ENCODE peak calls at places on chromosome 1, in ten cellular contexts. One of them, this sample, is unnamed.

GRCh38 chr1:244796719-244797406 is 38.6 kb upstream of the COX20 start:
- DNase-seq in stomach: peak
- DNase-seq in transverse colon: peak
- DNase-seq in spleen: no peak
- DNase-seq in breast epithelium: peak
- DNase-seq in GM12891: no peak
- DNase-seq in HL-60: peak
- DNase-seq in prostate gland: peak
- DNase-seq in GM23338: peak
- DNase-seq in endothelial cell of umbilical vein: peak
- DNase-seq in this sample: no peak

GRCh38 chr1:38859561-38860463 is at the start of gene RRAGC:
- DNase-seq in breast epithelium: peak
- DNase-seq in endothelial cell of umbilical vein: peak
- DNase-seq in HL-60: peak
- DNase-seq in stomach: peak
- DNase-seq in spleen: peak
- DNase-seq in prostate gland: peak
- DNase-seq in transverse colon: peak
- DNase-seq in GM12891: peak
- DNase-seq in GM23338: peak
- DNase-seq in this sample: peak

GRCh38 chr1:62175568-62176179 is 19.0 kb upstream of the L1TD1 start:
- DNase-seq in spleen: peak
- DNase-seq in prostate gland: peak
- DNase-seq in endothelial cell of umbilical vein: peak
- DNase-seq in transverse colon: peak
- DNase-seq in GM12891: no peak
- DNase-seq in HL-60: no peak
- DNase-seq in stomach: peak
- DNase-seq in GM23338: peak
- DNase-seq in breast epithelium: no peak
- DNase-seq in this sample: no peak

GRCh38 chr1:53892911-53893310 is 1.1 kb upstream of the DIO1 start:
- DNase-seq in transverse colon: no peak
- DNase-seq in endothelial cell of umbilical vein: no peak
- DNase-seq in spleen: no peak
- DNase-seq in HL-60: peak
- DNase-seq in stomach: no peak
- DNase-seq in prostate gland: no peak
- DNase-seq in GM23338: no peak
- DNase-seq in GM12891: no peak
- DNase-seq in breast epithelium: no peak
- DNase-seq in this sample: no peak

GRCh38 chr1:67418839-67419586 is 11.2 kb downstream of the SERBP1 start:
- DNase-seq in endothelial cell of umbilical vein: no peak
- DNase-seq in GM23338: no peak
- DNase-seq in spleen: no peak
- DNase-seq in HL-60: no peak
- DNase-seq in GM12891: no peak
- DNase-seq in stomach: no peak
- DNase-seq in prostate gland: no peak
- DNase-seq in breast epithelium: no peak
- DNase-seq in transverse colon: no peak
- DNase-seq in this sample: no peak

GRCh38 chr1:84387480-84388163 is 10.7 kb upstream of the DNASE2B start:
- DNase-seq in spleen: no peak
- DNase-seq in prostate gland: no peak
- DNase-seq in stomach: no peak
- DNase-seq in GM23338: peak
- DNase-seq in GM12891: no peak
- DNase-seq in endothelial cell of umbilical vein: no peak
- DNase-seq in HL-60: no peak
- DNase-seq in breast epithelium: no peak
- DNase-seq in transverse colon: no peak
- DNase-seq in this sample: no peak

GRCh38 chr1:173570370-173571030 is 32.4 kb downstream of the SLC9C2 start:
- DNase-seq in spleen: no peak
- DNase-seq in breast epithelium: no peak
- DNase-seq in endothelial cell of umbilical vein: no peak
- DNase-seq in HL-60: no peak
- DNase-seq in prostate gland: no peak
- DNase-seq in stomach: no peak
- DNase-seq in GM12891: no peak
- DNase-seq in GM23338: no peak
- DNase-seq in transverse colon: no peak
- DNase-seq in this sample: no peak

GRCh38 chr1:236129315-236129714 is 13.0 kb upstream of the GPR137B start:
- DNase-seq in GM12891: no peak
- DNase-seq in prostate gland: no peak
- DNase-seq in GM23338: peak
- DNase-seq in endothelial cell of umbilical vein: no peak
- DNase-seq in breast epithelium: no peak
- DNase-seq in transverse colon: no peak
- DNase-seq in spleen: no peak
- DNase-seq in HL-60: no peak
- DNase-seq in stomach: no peak
- DNase-seq in this sample: no peak

GRCh38 chr1:202010042-202011015 is at the start of gene ELF3:
- DNase-seq in transverse colon: peak
- DNase-seq in breast epithelium: peak
- DNase-seq in endothelial cell of umbilical vein: no peak
- DNase-seq in stomach: peak
- DNase-seq in GM12891: no peak
- DNase-seq in HL-60: no peak
- DNase-seq in spleen: peak
- DNase-seq in prostate gland: peak
- DNase-seq in GM23338: peak
- DNase-seq in this sample: peak
- TF ChIP-seq POLR2AphosphoS5 in transverse colon: peak
- TF ChIP-seq POLR2AphosphoS5 in breast epithelium: peak
- TF ChIP-seq POLR2AphosphoS5 in endothelial cell of umbilical vein: no peak
- TF ChIP-seq POLR2AphosphoS5 in stomach: no peak
- TF ChIP-seq POLR2AphosphoS5 in GM12891: no peak
- TF ChIP-seq POLR2AphosphoS5 in HL-60: no peak
- TF ChIP-seq POLR2AphosphoS5 in spleen: peak
- TF ChIP-seq POLR2AphosphoS5 in prostate gland: peak
- TF ChIP-seq POLR2AphosphoS5 in GM23338: peak
- TF ChIP-seq POLR2AphosphoS5 in this sample: no peak

GRCh38 chr1:109279615-109280278 is 3.2 kb downstream of the PSRC1 start:
- DNase-seq in spleen: no peak
- DNase-seq in HL-60: no peak
- DNase-seq in endothelial cell of umbilical vein: no peak
- DNase-seq in GM12891: no peak
- DNase-seq in stomach: no peak
- DNase-seq in transverse colon: no peak
- DNase-seq in breast epithelium: no peak
- DNase-seq in GM23338: no peak
- DNase-seq in prostate gland: no peak
- DNase-seq in this sample: no peak
- TF ChIP-seq POLR2AphosphoS5 in spleen: no peak
- TF ChIP-seq POLR2AphosphoS5 in HL-60: no peak
- TF ChIP-seq POLR2AphosphoS5 in endothelial cell of umbilical vein: no peak
- TF ChIP-seq POLR2AphosphoS5 in GM12891: no peak
- TF ChIP-seq POLR2AphosphoS5 in stomach: no peak
- TF ChIP-seq POLR2AphosphoS5 in transverse colon: no peak
- TF ChIP-seq POLR2AphosphoS5 in breast epithelium: no peak
- TF ChIP-seq POLR2AphosphoS5 in GM23338: no peak
- TF ChIP-seq POLR2AphosphoS5 in prostate gland: no peak
- TF ChIP-seq POLR2AphosphoS5 in this sample: no peak

DNA sequence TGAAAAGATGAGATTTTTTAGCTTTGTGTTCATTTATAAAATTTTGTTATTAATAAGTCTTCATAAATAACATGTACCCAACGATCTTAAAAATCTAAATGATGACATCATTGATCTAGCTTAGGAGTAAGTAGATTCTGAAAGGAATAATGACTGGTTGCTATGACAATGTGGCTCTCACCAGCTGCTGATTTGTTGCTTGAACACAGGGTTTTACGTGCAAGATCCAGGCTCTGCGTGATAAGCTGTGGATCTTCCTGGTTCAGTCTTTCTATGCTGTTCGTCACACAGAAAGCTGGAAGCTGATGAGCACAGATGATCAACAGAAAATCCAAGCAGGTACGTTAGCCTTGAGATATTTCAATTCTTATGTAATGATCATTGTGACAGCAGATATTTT is 49.1 kb upstream of the C1orf146 start:
- DNase-seq in breast epithelium: no peak
- DNase-seq in GM23338: peak
- DNase-seq in stomach: no peak
- DNase-seq in HL-60: no peak
- DNase-seq in GM12891: no peak
- DNase-seq in transverse colon: no peak
- DNase-seq in endothelial cell of umbilical vein: no peak
- DNase-seq in prostate gland: no peak
- DNase-seq in spleen: no peak
- DNase-seq in this sample: no peak
- TF ChIP-seq POLR2AphosphoS5 in breast epithelium: no peak
- TF ChIP-seq POLR2AphosphoS5 in GM23338: no peak
- TF ChIP-seq POLR2AphosphoS5 in stomach: no peak
- TF ChIP-seq POLR2AphosphoS5 in HL-60: no peak
- TF ChIP-seq POLR2AphosphoS5 in GM12891: no peak
- TF ChIP-seq POLR2AphosphoS5 in transverse colon: no peak
- TF ChIP-seq POLR2AphosphoS5 in endothelial cell of umbilical vein: no peak
- TF ChIP-seq POLR2AphosphoS5 in prostate gland: no peak
- TF ChIP-seq POLR2AphosphoS5 in spleen: no peak
- TF ChIP-seq POLR2AphosphoS5 in this sample: no peak

GRCh38 chr1:95311006-95311405 is 77.0 kb downstream of the RWDD3 start:
- DNase-seq in prostate gland: no peak
- DNase-seq in transverse colon: no peak
- DNase-seq in HL-60: no peak
- DNase-seq in stomach: no peak
- DNase-seq in GM23338: no peak
- DNase-seq in endothelial cell of umbilical vein: no peak
- DNase-seq in GM12891: no peak
- DNase-seq in breast epithelium: no peak
- DNase-seq in spleen: no peak
- DNase-seq in this sample: no peak
- TF ChIP-seq POLR2AphosphoS5 in prostate gland: no peak
- TF ChIP-seq POLR2AphosphoS5 in transverse colon: no peak
- TF ChIP-seq POLR2AphosphoS5 in HL-60: no peak
- TF ChIP-seq POLR2AphosphoS5 in stomach: no peak
- TF ChIP-seq POLR2AphosphoS5 in GM23338: no peak
- TF ChIP-seq POLR2AphosphoS5 in endothelial cell of umbilical vein: no peak
- TF ChIP-seq POLR2AphosphoS5 in GM12891: no peak
- TF ChIP-seq POLR2AphosphoS5 in breast epithelium: no peak
- TF ChIP-seq POLR2AphosphoS5 in spleen: no peak
- TF ChIP-seq POLR2AphosphoS5 in this sample: no peak

DNA sequence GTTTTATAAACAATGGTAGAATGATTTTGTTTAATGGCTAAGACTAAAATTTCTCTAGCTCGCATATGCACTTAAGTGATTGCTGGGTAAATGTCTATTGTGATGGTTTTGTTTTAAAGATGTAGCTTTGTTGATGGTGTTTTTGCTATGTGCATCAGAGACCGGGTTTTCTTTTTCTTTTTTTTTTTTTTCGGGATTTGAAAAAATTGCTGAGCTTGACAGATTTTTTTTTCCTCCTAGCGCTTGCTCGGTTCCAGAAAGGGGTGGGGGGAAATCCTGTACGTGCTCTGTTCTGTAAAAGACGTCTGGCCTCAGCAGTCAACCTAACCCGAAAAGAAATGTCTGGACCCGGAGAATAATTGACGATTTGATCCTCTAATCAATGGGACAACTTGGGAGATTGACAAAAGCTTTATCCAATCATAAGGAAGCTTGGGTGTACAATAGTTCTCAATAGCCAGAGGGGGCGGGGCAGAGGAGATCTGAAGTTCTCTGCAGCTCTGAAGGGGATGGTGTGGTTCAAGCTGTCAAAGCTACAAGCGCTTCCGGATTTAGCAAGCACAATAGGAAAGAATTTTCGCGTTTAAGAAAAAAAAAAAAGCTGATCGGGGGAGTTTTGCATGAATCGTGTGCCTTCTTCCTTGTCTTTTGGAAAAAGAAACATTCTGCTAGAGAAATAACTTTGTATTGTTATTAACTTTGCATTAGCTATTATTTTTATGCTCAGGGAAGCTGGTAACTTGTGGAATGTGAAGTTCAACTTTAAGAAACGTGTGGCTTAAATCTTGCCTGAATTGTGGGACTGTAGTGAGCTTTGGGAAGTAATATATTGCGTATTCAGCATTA is 4.5 kb upstream of the NFIA start:
- DNase-seq in spleen: peak
- DNase-seq in prostate gland: peak
- DNase-seq in GM12891: peak
- DNase-seq in endothelial cell of umbilical vein: peak
- DNase-seq in stomach: peak
- DNase-seq in GM23338: peak
- DNase-seq in breast epithelium: peak
- DNase-seq in HL-60: peak
- DNase-seq in transverse colon: peak
- DNase-seq in this sample: no peak
- TF ChIP-seq POLR2AphosphoS5 in spleen: no peak
- TF ChIP-seq POLR2AphosphoS5 in prostate gland: peak
- TF ChIP-seq POLR2AphosphoS5 in GM12891: no peak
- TF ChIP-seq POLR2AphosphoS5 in endothelial cell of umbilical vein: peak
- TF ChIP-seq POLR2AphosphoS5 in stomach: no peak
- TF ChIP-seq POLR2AphosphoS5 in GM23338: no peak
- TF ChIP-seq POLR2AphosphoS5 in breast epithelium: no peak
- TF ChIP-seq POLR2AphosphoS5 in HL-60: no peak
- TF ChIP-seq POLR2AphosphoS5 in transverse colon: peak
- TF ChIP-seq POLR2AphosphoS5 in this sample: no peak

This sample was measured in GM12892.